ENCODE peak calls at places on chromosome 9, in eight cellular contexts. C is CD8-positive, alpha-beta memory T cell; L is tibial artery; T is right lobe of liver; Z is IMR-90; X is thoracic aorta; J is esophagus squamous epithelium; B is heart right ventricle. D is an unnamed sample.

GRCh38 chr9:30732060-30732459 is 1652.4 kb upstream of the ACO1 start:
- DNase-seq in L (no peak), C (no peak), J (no peak), Z (no peak), X (no peak), B (no peak), T (no peak), D (no peak)

GRCh38 chr9:109640232-109641078 is 139.5 kb upstream of the PALM2AKAP2 start:
- DNase-seq in L (peak; percentile 35), B (peak; percentile 61), T (peak; percentile 74), C (no peak), Z (peak; percentile 22), X (peak; percentile 25), J (no peak), D (peak; percentile 84)

GRCh38 chr9:128747233-128747632 is 23.3 kb upstream of the ZDHHC12 start:
- DNase-seq in X (no peak), B (no peak), C (no peak), L (no peak), J (no peak), Z (no peak), T (no peak), D (no peak)

GRCh38 chr9:76926324-76926731 is 20.4 kb upstream of the PRUNE2 start:
- DNase-seq in Z (peak; percentile 88), B (no peak), L (peak; percentile 34), T (no peak), C (no peak), J (no peak), X (peak; percentile 40), D (no peak)

GRCh38 chr9:78221425-78221824 is 14.4 kb upstream of the CEP78 start:
- DNase-seq in B (no peak), X (no peak), Z (no peak), L (no peak), C (no peak), T (no peak), J (no peak), D (no peak)

GRCh38 chr9:135817951-135818717 is 89.2 kb downstream of the CAMSAP1 start:
- DNase-seq in Z (no peak), L (no peak), C (no peak), B (no peak), J (no peak), T (no peak), X (no peak), D (peak; percentile 70)

GRCh38 chr9:129726322-129727160 is 26.3 kb downstream of the PTGES start:
- DNase-seq in C (peak; percentile 33), Z (peak; percentile 78), L (peak; percentile 84), X (peak; percentile 51), J (no peak), B (peak; percentile 78), T (peak; percentile 61), D (peak; percentile 93)

GRCh38 chr9:129276486-129277260 is 98.6 kb upstream of the IER5L start:
- DNase-seq in X (no peak), B (no peak), C (no peak), T (peak; percentile 29), J (no peak), L (peak; percentile 5), Z (no peak), D (peak; percentile 31)

GRCh38 chr9:18335825-18336224 is 138.1 kb upstream of the ADAMTSL1 start:
- DNase-seq in Z (no peak), C (no peak), X (no peak), B (no peak), J (no peak), T (no peak), L (no peak), D (no peak)

GRCh38 chr9:109121218-109121796 is 1.6 kb upstream of the TMEM245 start:
- DNase-seq in J (no peak), L (no peak), T (no peak), Z (no peak), C (no peak), X (no peak), B (no peak), D (no peak)

GRCh38 chr9:81416476-81417298 is 272.7 kb downstream of the TLE1 start:
- DNase-seq in T (no peak), X (no peak), Z (peak; percentile 41), C (no peak), J (no peak), B (no peak), L (no peak), D (no peak)

GRCh38 chr9:30140415-30140814 is 2244.0 kb upstream of the ACO1 start:
- DNase-seq in X (no peak), B (no peak), Z (no peak), C (no peak), J (no peak), T (no peak), L (no peak), D (no peak)

DNA sequence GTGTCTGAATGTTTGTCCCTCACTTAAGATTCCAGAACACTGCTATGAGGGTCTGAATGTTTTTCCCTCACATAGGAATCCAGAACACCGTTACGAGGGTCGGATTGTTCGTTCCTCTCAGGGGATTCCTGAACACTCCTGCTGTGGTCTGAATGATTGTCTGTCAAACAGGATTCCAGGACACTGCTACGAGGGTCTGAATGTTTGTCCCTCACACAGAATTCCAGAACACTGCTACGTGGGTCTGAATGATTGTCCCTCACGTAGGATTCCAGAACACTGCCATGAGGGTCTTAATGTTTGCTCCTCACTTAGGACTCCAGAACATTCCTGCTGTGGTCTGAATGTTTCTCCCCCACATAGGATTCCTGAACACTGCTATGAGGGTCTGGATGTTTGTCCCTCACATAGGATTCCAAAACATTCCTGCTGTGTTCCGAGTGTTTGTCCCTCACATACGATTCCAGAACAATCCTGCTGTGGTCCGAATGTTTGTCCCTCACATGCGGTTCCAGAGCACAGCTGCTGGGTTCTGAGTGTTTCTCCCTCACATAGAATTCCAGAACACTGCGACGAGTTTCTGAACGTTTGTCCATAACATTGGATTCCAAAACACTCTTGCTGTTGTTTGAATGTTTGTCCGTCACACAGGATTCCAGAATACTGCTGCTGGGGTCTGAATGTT is 199.5 kb downstream of the FOXD4L6 start:
- DNase-seq in T (no peak), X (no peak), J (no peak), C (no peak), Z (no peak), L (no peak), B (no peak), D (no peak)
- H3K9me3 ChIP-seq in T (no peaks in the 10 kb centered on the region), X (peaks cover 86% of the 10 kb centered on the region), J (peaks cover 73% of the 10 kb centered on the region), C (peaks cover 45% of the 10 kb centered on the region), Z (peaks cover 52% of the 10 kb centered on the region), L (peaks cover 51% of the 10 kb centered on the region), B (peaks cover 8% of the 10 kb centered on the region), D (no peaks in the 10 kb centered on the region)

GRCh38 chr9:91084896-91085295 is 276.8 kb downstream of the AUH start:
- DNase-seq in L (no peak), C (no peak), B (no peak), J (no peak), Z (no peak), X (no peak), T (no peak), D (no peak)
- H3K9me3 ChIP-seq in L (no peaks in the 10 kb centered on the region), C (no peaks in the 10 kb centered on the region), B (no peaks in the 10 kb centered on the region), J (no peaks in the 10 kb centered on the region), Z (no peaks in the 10 kb centered on the region), X (no peaks in the 10 kb centered on the region), T (no peaks in the 10 kb centered on the region), D (no peaks in the 10 kb centered on the region)

GRCh38 chr9:137351781-137352501 is 49.9 kb upstream of the NRARP start:
- DNase-seq in L (no peak), X (no peak), B (no peak), J (no peak), T (no peak), C (no peak), Z (no peak), D (no peak)
- H3K9me3 ChIP-seq in L (no peaks in the 10 kb centered on the region), X (peaks cover 1% of the 10 kb centered on the region), B (no peaks in the 10 kb centered on the region), J (peaks cover 8% of the 10 kb centered on the region), T (no peaks in the 10 kb centered on the region), C (peaks cover 2% of the 10 kb centered on the region), Z (peaks cover 33% of the 10 kb centered on the region), D (no peaks in the 10 kb centered on the region)

GRCh38 chr9:8473226-8473625 is 673.6 kb upstream of the DMAC1 start:
- DNase-seq in L (no peak), C (no peak), X (no peak), J (no peak), B (no peak), T (no peak), Z (no peak), D (no peak)

DNA sequence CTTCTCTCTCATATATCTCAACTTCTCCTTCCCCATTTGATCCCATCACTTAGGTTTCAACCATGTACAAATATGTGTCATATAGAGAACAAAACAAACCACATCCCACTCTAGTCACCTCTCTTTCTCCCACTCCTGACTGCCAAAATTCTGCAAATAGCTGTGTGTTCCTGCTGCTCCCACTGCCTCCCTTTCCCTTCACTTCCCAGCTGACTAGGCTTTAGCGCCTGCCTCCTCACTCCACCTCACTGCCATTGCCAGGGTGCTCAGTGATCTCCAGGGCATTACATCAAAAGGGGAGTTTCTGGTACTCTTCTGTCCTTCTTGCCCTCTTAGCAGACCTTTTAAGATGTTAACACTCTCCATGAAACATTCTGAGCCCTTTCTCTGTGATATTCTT is 675.4 kb upstream of the DMAC1 start:
- DNase-seq in C (no peak), T (no peak), Z (no peak), L (no peak), B (no peak), X (no peak), J (no peak), D (no peak)
- H3K9me3 ChIP-seq in C (no peaks in the 10 kb centered on the region), T (no peaks in the 10 kb centered on the region), Z (no peaks in the 10 kb centered on the region), L (no peaks in the 10 kb centered on the region), B (no peaks in the 10 kb centered on the region), X (no peaks in the 10 kb centered on the region), J (no peaks in the 10 kb centered on the region), D (no peaks in the 10 kb centered on the region)

GRCh38 chr9:10925896-10926295 is 313.1 kb upstream of the PTPRD start:
- DNase-seq in T (no peak), B (no peak), J (no peak), L (no peak), C (no peak), Z (no peak), X (no peak), D (no peak)

GRCh38 chr9:10921671-10922070 is 308.9 kb upstream of the PTPRD start:
- DNase-seq in T (no peak), Z (no peak), B (no peak), X (no peak), C (no peak), J (no peak), L (no peak), D (no peak)
- H3K9me3 ChIP-seq in T (no peaks in the 10 kb centered on the region), Z (no peaks in the 10 kb centered on the region), B (no peaks in the 10 kb centered on the region), X (no peaks in the 10 kb centered on the region), C (no peaks in the 10 kb centered on the region), J (no peaks in the 10 kb centered on the region), L (no peaks in the 10 kb centered on the region), D (no peaks in the 10 kb centered on the region)

GRCh38 chr9:3827175-3827574 is 301.4 kb upstream of the RFX3 start:
- DNase-seq in J (no peak), T (no peak), X (no peak), Z (no peak), C (no peak), B (no peak), L (no peak), D (no peak)

GRCh38 chr9:3828495-3828894 is 302.7 kb upstream of the RFX3 start:
- DNase-seq in B (no peak), T (no peak), J (no peak), Z (peak; percentile 67), L (no peak), C (no peak), X (no peak), D (no peak)

GRCh38 chr9:3824062-3824461 is 298.3 kb upstream of the RFX3 start:
- DNase-seq in Z (no peak), T (no peak), C (no peak), J (no peak), X (no peak), L (no peak), B (no peak), D (no peak)

GRCh38 chr9:3824589-3824988 is 298.8 kb upstream of the RFX3 start:
- DNase-seq in L (no peak), J (no peak), T (no peak), C (no peak), X (no peak), Z (no peak), B (no peak), D (no peak)

GRCh38 chr9:3825724-3826123 is 299.9 kb upstream of the RFX3 start:
- DNase-seq in B (no peak), C (no peak), X (no peak), L (no peak), Z (no peak), J (no peak), T (no peak), D (no peak)
- H3K9me3 ChIP-seq in B (no peaks in the 10 kb centered on the region), C (no peaks in the 10 kb centered on the region), X (no peaks in the 10 kb centered on the region), L (no peaks in the 10 kb centered on the region), Z (no peaks in the 10 kb centered on the region), J (no peaks in the 10 kb centered on the region), T (no peaks in the 10 kb centered on the region), D (no peaks in the 10 kb centered on the region)